ENCODE peak calls at places on chromosome 18, in four cellular contexts. One of them, this sample, is unnamed.

GRCh38 chr18:35038881-35039491 is 2.2 kb upstream of the MAPRE2 start:
- DNase-seq in dorsolateral prefrontal cortex: no peak
- DNase-seq in hepatocyte: no peak
- DNase-seq in stimulated activated CD4-positive, alpha-beta T cell treated with anti-CD3 and anti-CD28 coated beads, TNF-alpha, amount 100 ng/mL, for 4 hours: no peak
- DNase-seq in this sample: no peak

GRCh38 chr18:74353169-74353775 is 37.6 kb downstream of the C18orf63 start:
- DNase-seq in dorsolateral prefrontal cortex: peak
- DNase-seq in hepatocyte: peak
- DNase-seq in stimulated activated CD4-positive, alpha-beta T cell treated with anti-CD3 and anti-CD28 coated beads, TNF-alpha, amount 100 ng/mL, for 4 hours: peak
- DNase-seq in this sample: no peak

GRCh38 chr18:22983175-22983574 is 50.0 kb downstream of the RBBP8 start:
- DNase-seq in stimulated activated CD4-positive, alpha-beta T cell treated with anti-CD3 and anti-CD28 coated beads, TNF-alpha, amount 100 ng/mL, for 4 hours: no peak
- DNase-seq in hepatocyte: peak
- DNase-seq in dorsolateral prefrontal cortex: no peak
- DNase-seq in this sample: no peak

GRCh38 chr18:51447351-51447896 is 249.9 kb upstream of the MEX3C start:
- DNase-seq in hepatocyte: peak
- DNase-seq in dorsolateral prefrontal cortex: peak
- DNase-seq in stimulated activated CD4-positive, alpha-beta T cell treated with anti-CD3 and anti-CD28 coated beads, TNF-alpha, amount 100 ng/mL, for 4 hours: no peak
- DNase-seq in this sample: no peak

GRCh38 chr18:45688834-45689233 is 35.1 kb upstream of the SLC14A1 start:
- DNase-seq in stimulated activated CD4-positive, alpha-beta T cell treated with anti-CD3 and anti-CD28 coated beads, TNF-alpha, amount 100 ng/mL, for 4 hours: peak
- DNase-seq in hepatocyte: no peak
- DNase-seq in dorsolateral prefrontal cortex: no peak
- DNase-seq in this sample: peak

GRCh38 chr18:44792456-44793080 is 111.9 kb downstream of the SETBP1 start:
- DNase-seq in dorsolateral prefrontal cortex: no peak
- DNase-seq in hepatocyte: no peak
- DNase-seq in stimulated activated CD4-positive, alpha-beta T cell treated with anti-CD3 and anti-CD28 coated beads, TNF-alpha, amount 100 ng/mL, for 4 hours: no peak
- DNase-seq in this sample: no peak

GRCh38 chr18:10822457-10822856 is 296.6 kb downstream of the NAPG start:
- DNase-seq in stimulated activated CD4-positive, alpha-beta T cell treated with anti-CD3 and anti-CD28 coated beads, TNF-alpha, amount 100 ng/mL, for 4 hours: no peak
- DNase-seq in dorsolateral prefrontal cortex: no peak
- DNase-seq in hepatocyte: no peak
- DNase-seq in this sample: no peak

GRCh38 chr18:48129621-48130082 is 199.2 kb upstream of the SMAD2 start:
- DNase-seq in hepatocyte: no peak
- DNase-seq in stimulated activated CD4-positive, alpha-beta T cell treated with anti-CD3 and anti-CD28 coated beads, TNF-alpha, amount 100 ng/mL, for 4 hours: no peak
- DNase-seq in dorsolateral prefrontal cortex: no peak
- DNase-seq in this sample: no peak

GRCh38 chr18:36296591-36297418 is 708 bp upstream of the FHOD3 start:
- DNase-seq in stimulated activated CD4-positive, alpha-beta T cell treated with anti-CD3 and anti-CD28 coated beads, TNF-alpha, amount 100 ng/mL, for 4 hours: no peak
- DNase-seq in hepatocyte: peak
- DNase-seq in dorsolateral prefrontal cortex: peak
- DNase-seq in this sample: no peak

GRCh38 chr18:63575680-63576079 is 11.5 kb upstream of the SERPINB13 start:
- DNase-seq in dorsolateral prefrontal cortex: no peak
- DNase-seq in stimulated activated CD4-positive, alpha-beta T cell treated with anti-CD3 and anti-CD28 coated beads, TNF-alpha, amount 100 ng/mL, for 4 hours: no peak
- DNase-seq in hepatocyte: no peak
- DNase-seq in this sample: no peak

GRCh38 chr18:28071199-28071598 is 105.7 kb downstream of the CDH2 start:
- DNase-seq in hepatocyte: no peak
- DNase-seq in stimulated activated CD4-positive, alpha-beta T cell treated with anti-CD3 and anti-CD28 coated beads, TNF-alpha, amount 100 ng/mL, for 4 hours: no peak
- DNase-seq in dorsolateral prefrontal cortex: no peak
- DNase-seq in this sample: no peak

GRCh38 chr18:74551936-74552555 is 17.7 kb downstream of the CNDP1 start:
- DNase-seq in dorsolateral prefrontal cortex: peak
- DNase-seq in stimulated activated CD4-positive, alpha-beta T cell treated with anti-CD3 and anti-CD28 coated beads, TNF-alpha, amount 100 ng/mL, for 4 hours: peak
- DNase-seq in hepatocyte: peak
- DNase-seq in this sample: peak

This sample was measured in activated CD4-positive, CD25-positive, alpha-beta regulatory T cell.